ENCODE peak calls at places on chromosomes 13 and 19, in six cellular contexts. One of them, this sample, is unnamed.
A peak's percentile ranks its signal among the peaks of the same experiment; 100 is the strongest.

GRCh38 chr13:26255717-26256277 is 1.9 kb downstream of the CDK8 start:
- DNase-seq in breast epithelium: no peak
- DNase-seq in neuronal stem cell: no peak
- DNase-seq in upper lobe of right lung: no peak
- DNase-seq in aorta: no peak
- DNase-seq in stomach: no peak
- DNase-seq in this sample: no peak

GRCh38 chr13:67464154-67464553 is 234.0 kb upstream of the PCDH9 start:
- DNase-seq in breast epithelium: no peak
- DNase-seq in neuronal stem cell: no peak
- DNase-seq in upper lobe of right lung: no peak
- DNase-seq in aorta: no peak
- DNase-seq in stomach: no peak
- DNase-seq in this sample: no peak

GRCh38 chr13:114325729-114326128 is 11.4 kb downstream of the CHAMP1 start:
- DNase-seq in breast epithelium: no peak
- DNase-seq in neuronal stem cell: no peak
- DNase-seq in upper lobe of right lung: no peak
- DNase-seq in aorta: no peak
- DNase-seq in stomach: no peak
- DNase-seq in this sample: no peak

GRCh38 chr13:73338389-73338788 is 279.6 kb downstream of the KLF5 start:
- DNase-seq in breast epithelium: no peak
- DNase-seq in neuronal stem cell: no peak
- DNase-seq in upper lobe of right lung: no peak
- DNase-seq in aorta: no peak
- DNase-seq in stomach: no peak
- DNase-seq in this sample: no peak

GRCh38 chr13:22934744-22935523 is 245.8 kb upstream of the SGCG start:
- DNase-seq in breast epithelium: no peak
- DNase-seq in neuronal stem cell: no peak
- DNase-seq in upper lobe of right lung: no peak
- DNase-seq in aorta: no peak
- DNase-seq in stomach: no peak
- DNase-seq in this sample: no peak

GRCh38 chr13:72884111-72884510 is 102.2 kb downstream of the PIBF1 start:
- DNase-seq in breast epithelium: no peak
- DNase-seq in neuronal stem cell: no peak
- DNase-seq in upper lobe of right lung: no peak
- DNase-seq in aorta: no peak
- DNase-seq in stomach: no peak
- DNase-seq in this sample: no peak

GRCh38 chr19:7831452-7831851 is 1.4 kb downstream of the EVI5L start:
- DNase-seq in breast epithelium: no peak
- DNase-seq in neuronal stem cell: peak; percentile 38
- DNase-seq in upper lobe of right lung: no peak
- DNase-seq in aorta: no peak
- DNase-seq in stomach: peak; percentile 38
- DNase-seq in this sample: peak; percentile 38

GRCh38 chr13:43831088-43831487 is 44.3 kb upstream of the ENOX1 start:
- DNase-seq in breast epithelium: no peak
- DNase-seq in neuronal stem cell: no peak
- DNase-seq in upper lobe of right lung: no peak
- DNase-seq in aorta: no peak
- DNase-seq in stomach: no peak
- DNase-seq in this sample: no peak

GRCh38 chr13:46213242-46213641 is 1.5 kb downstream of the LRRC63 start:
- DNase-seq in breast epithelium: no peak
- DNase-seq in neuronal stem cell: no peak
- DNase-seq in upper lobe of right lung: no peak
- DNase-seq in aorta: no peak
- DNase-seq in stomach: no peak
- DNase-seq in this sample: no peak

GRCh38 chr13:24626449-24626848 is 53.8 kb upstream of the ATP12A start:
- DNase-seq in breast epithelium: no peak
- DNase-seq in neuronal stem cell: no peak
- DNase-seq in upper lobe of right lung: no peak
- DNase-seq in aorta: no peak
- DNase-seq in stomach: peak; percentile 17
- DNase-seq in this sample: no peak

GRCh38 chr19:49441210-49441959 is at the start of gene SLC17A7:
- DNase-seq in breast epithelium: no peak
- DNase-seq in neuronal stem cell: peak; percentile 65
- DNase-seq in upper lobe of right lung: no peak
- DNase-seq in aorta: peak; percentile 69
- DNase-seq in stomach: no peak
- DNase-seq in this sample: peak; percentile 82

GRCh38 chr19:38711726-38712153 is 32.5 kb downstream of the CAPN12 start:
- DNase-seq in breast epithelium: peak; percentile 75
- DNase-seq in neuronal stem cell: no peak
- DNase-seq in upper lobe of right lung: no peak
- DNase-seq in aorta: peak; percentile 81
- DNase-seq in stomach: no peak
- DNase-seq in this sample: no peak

GRCh38 chr13:112606125-112607001 is 18.4 kb upstream of the TUBGCP3 start:
- DNase-seq in breast epithelium: peak; percentile 73
- DNase-seq in neuronal stem cell: peak; percentile 77
- DNase-seq in upper lobe of right lung: peak; percentile 97
- DNase-seq in aorta: peak; percentile 96
- DNase-seq in stomach: peak; percentile 95
- DNase-seq in this sample: peak; percentile 99

GRCh38 chr19:4866595-4867424 is 657 bp downstream of the PLIN3 start:
- DNase-seq in breast epithelium: peak; percentile 47
- DNase-seq in neuronal stem cell: peak; percentile 47
- DNase-seq in upper lobe of right lung: peak; percentile 85
- DNase-seq in aorta: peak; percentile 83
- DNase-seq in stomach: peak; percentile 68
- DNase-seq in this sample: no peak

GRCh38 chr13:85148009-85148408 is 651.2 kb downstream of the SLITRK6 start:
- DNase-seq in breast epithelium: no peak
- DNase-seq in neuronal stem cell: peak; percentile 64
- DNase-seq in upper lobe of right lung: no peak
- DNase-seq in aorta: no peak
- DNase-seq in stomach: no peak
- DNase-seq in this sample: peak; percentile 94

GRCh38 chr19:35904312-35905068 is 2.2 kb downstream of the HCST start:
- DNase-seq in breast epithelium: no peak
- DNase-seq in neuronal stem cell: no peak
- DNase-seq in upper lobe of right lung: no peak
- DNase-seq in aorta: no peak
- DNase-seq in stomach: no peak
- DNase-seq in this sample: no peak

GRCh38 chr19:32750441-32751055 is 31.0 kb downstream of the TDRD12 start:
- DNase-seq in breast epithelium: no peak
- DNase-seq in neuronal stem cell: no peak
- DNase-seq in upper lobe of right lung: no peak
- DNase-seq in aorta: no peak
- DNase-seq in stomach: no peak
- DNase-seq in this sample: no peak

GRCh38 chr13:28609381-28609780 is 49.5 kb upstream of the POMP start:
- DNase-seq in breast epithelium: no peak
- DNase-seq in neuronal stem cell: no peak
- DNase-seq in upper lobe of right lung: no peak
- DNase-seq in aorta: no peak
- DNase-seq in stomach: no peak
- DNase-seq in this sample: no peak

GRCh38 chr13:29683041-29683440 is 87.6 kb upstream of the SLC7A1 start:
- DNase-seq in breast epithelium: no peak
- DNase-seq in neuronal stem cell: no peak
- DNase-seq in upper lobe of right lung: no peak
- DNase-seq in aorta: no peak
- DNase-seq in stomach: no peak
- DNase-seq in this sample: no peak

GRCh38 chr19:21698215-21698614 is 69.2 kb downstream of the ZNF100 start:
- DNase-seq in breast epithelium: no peak
- DNase-seq in neuronal stem cell: peak; percentile 14
- DNase-seq in upper lobe of right lung: no peak
- DNase-seq in aorta: no peak
- DNase-seq in stomach: no peak
- DNase-seq in this sample: no peak

GRCh38 chr19:49249933-49250332 is 75.1 kb downstream of the SLC6A16 start:
- DNase-seq in breast epithelium: no peak
- DNase-seq in neuronal stem cell: no peak
- DNase-seq in upper lobe of right lung: no peak
- DNase-seq in aorta: no peak
- DNase-seq in stomach: no peak
- DNase-seq in this sample: no peak

GRCh38 chr13:19382111-19382510 is 179.2 kb downstream of the TPTE2 start:
- DNase-seq in breast epithelium: no peak
- DNase-seq in neuronal stem cell: no peak
- DNase-seq in upper lobe of right lung: no peak
- DNase-seq in aorta: no peak
- DNase-seq in stomach: no peak
- DNase-seq in this sample: no peak

GRCh38 chr19:8101311-8101710 is 48.1 kb downstream of the FBN3 start:
- DNase-seq in breast epithelium: no peak
- DNase-seq in neuronal stem cell: no peak
- DNase-seq in upper lobe of right lung: no peak
- DNase-seq in aorta: no peak
- DNase-seq in stomach: no peak
- DNase-seq in this sample: no peak

GRCh38 chr19:14090509-14091085 is at the start of gene SAMD1:
- DNase-seq in breast epithelium: peak; percentile 87
- DNase-seq in neuronal stem cell: peak; percentile 54
- DNase-seq in upper lobe of right lung: peak; percentile 95
- DNase-seq in aorta: peak; percentile 95
- DNase-seq in stomach: peak; percentile 93
- DNase-seq in this sample: peak; percentile 91

DNA sequence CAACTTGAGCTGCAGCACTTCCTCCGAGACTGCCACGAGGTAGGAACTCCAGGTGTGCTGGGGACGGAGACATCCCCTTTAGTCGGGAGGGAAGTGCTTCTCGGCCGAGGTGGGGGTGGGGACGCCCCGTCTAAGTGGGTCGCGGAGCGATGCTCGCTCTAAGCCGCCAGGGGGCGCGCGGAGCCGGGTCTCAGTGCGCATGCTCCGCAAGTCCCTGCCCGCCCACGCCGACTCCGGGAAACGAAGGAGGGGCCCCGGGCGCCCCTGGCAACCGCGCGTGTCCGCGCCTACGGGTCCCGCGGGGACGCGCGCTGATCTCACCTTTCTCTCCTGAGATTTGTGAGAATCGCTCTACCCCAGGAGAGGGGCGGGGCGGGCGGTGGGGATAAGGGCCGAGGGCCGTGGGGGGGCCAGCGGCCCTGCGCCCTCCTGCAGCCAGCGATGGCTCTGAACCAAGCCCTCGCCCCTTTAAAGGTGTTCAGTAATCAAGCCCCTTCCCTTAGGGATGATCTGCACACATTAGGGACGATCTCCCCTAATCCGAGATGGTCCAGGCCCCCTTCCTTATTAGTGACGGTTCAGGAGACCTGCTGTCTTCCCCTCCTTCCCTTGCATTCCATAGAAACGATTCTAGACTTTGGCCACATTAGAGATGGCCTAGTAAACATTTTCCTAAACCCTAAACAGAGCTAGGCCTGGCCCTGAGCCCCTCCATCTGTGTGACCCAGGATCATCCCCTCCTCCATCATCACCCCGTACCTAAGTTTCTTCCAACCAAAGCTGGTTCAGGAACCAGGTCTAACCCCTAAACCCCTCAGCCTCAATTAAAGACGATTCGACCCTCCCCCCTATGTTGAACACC is 47.3 kb upstream of the SHKBP1 start:
- DNase-seq in breast epithelium: peak; percentile 77
- DNase-seq in neuronal stem cell: peak; percentile 87
- DNase-seq in upper lobe of right lung: peak; percentile 93
- DNase-seq in aorta: peak; percentile 88
- DNase-seq in stomach: peak; percentile 91
- DNase-seq in this sample: peak; percentile 94
- H3K27ac ChIP-seq in breast epithelium: peak overlapping the region; percentile 61
- H3K27ac ChIP-seq in neuronal stem cell: peak overlapping the region; percentile 56
- H3K27ac ChIP-seq in upper lobe of right lung: peak overlapping the region; percentile 6
- H3K27ac ChIP-seq in aorta: no peak overlapping the region
- H3K27ac ChIP-seq in stomach: peak overlapping the region; percentile 42
- H3K27ac ChIP-seq in this sample: peak overlapping the region; percentile 88

GRCh38 chr19:40080289-40080688 is 10.5 kb downstream of the ZNF780A start:
- DNase-seq in breast epithelium: no peak
- DNase-seq in neuronal stem cell: no peak
- DNase-seq in upper lobe of right lung: no peak
- DNase-seq in aorta: no peak
- DNase-seq in stomach: no peak
- DNase-seq in this sample: no peak

GRCh38 chr19:40078377-40078776 is 12.4 kb downstream of the ZNF780A start:
- DNase-seq in breast epithelium: no peak
- DNase-seq in neuronal stem cell: no peak
- DNase-seq in upper lobe of right lung: no peak
- DNase-seq in aorta: no peak
- DNase-seq in stomach: no peak
- DNase-seq in this sample: no peak
- H3K9me3 ChIP-seq in breast epithelium: peaks cover 15% of the 10 kb centered on the region
- H3K9me3 ChIP-seq in neuronal stem cell: peaks cover 66% of the 10 kb centered on the region
- H3K9me3 ChIP-seq in upper lobe of right lung: peaks cover 12% of the 10 kb centered on the region
- H3K9me3 ChIP-seq in aorta: peaks cover 7% of the 10 kb centered on the region
- H3K9me3 ChIP-seq in stomach: peaks cover 71% of the 10 kb centered on the region
- H3K9me3 ChIP-seq in this sample: no peaks in the 10 kb centered on the region

DNA sequence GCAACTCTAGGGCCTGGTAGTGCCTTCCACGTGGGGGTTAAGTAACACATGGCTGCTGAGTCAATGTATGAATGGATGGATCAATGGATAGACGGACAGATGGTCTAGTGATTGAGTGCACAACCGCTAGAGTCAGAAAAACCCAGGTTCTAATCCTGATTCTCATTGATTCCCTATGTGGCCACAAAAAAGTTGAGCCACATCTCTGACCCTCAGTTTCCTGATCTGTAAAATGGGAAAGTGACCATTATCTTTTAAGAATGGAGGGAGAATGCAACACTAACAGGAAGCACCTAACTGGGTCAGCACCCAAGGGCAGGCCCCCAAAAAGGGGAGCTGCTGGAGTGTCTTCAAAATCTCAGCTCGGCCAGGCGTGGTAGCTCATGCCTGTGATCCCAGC is 2.6 kb downstream of the SMIM7 start:
- DNase-seq in breast epithelium: no peak
- DNase-seq in neuronal stem cell: no peak
- DNase-seq in upper lobe of right lung: no peak
- DNase-seq in aorta: no peak
- DNase-seq in stomach: no peak
- DNase-seq in this sample: no peak
- H3K36me3 ChIP-seq in breast epithelium: no peaks in the 10 kb centered on the region
- H3K36me3 ChIP-seq in neuronal stem cell: peaks cover 67% of the 10 kb centered on the region
- H3K36me3 ChIP-seq in upper lobe of right lung: peaks cover 66% of the 10 kb centered on the region
- H3K36me3 ChIP-seq in aorta: peaks cover 2% of the 10 kb centered on the region
- H3K36me3 ChIP-seq in stomach: peaks cover 61% of the 10 kb centered on the region
- H3K36me3 ChIP-seq in this sample: peaks cover 56% of the 10 kb centered on the region

GRCh38 chr13:109162248-109163051 is 533.0 kb downstream of the MYO16 start:
- DNase-seq in breast epithelium: no peak
- DNase-seq in neuronal stem cell: no peak
- DNase-seq in upper lobe of right lung: no peak
- DNase-seq in aorta: no peak
- DNase-seq in stomach: no peak
- DNase-seq in this sample: no peak

GRCh38 chr13:109160357-109160756 is 530.9 kb downstream of the MYO16 start:
- DNase-seq in breast epithelium: no peak
- DNase-seq in neuronal stem cell: no peak
- DNase-seq in upper lobe of right lung: no peak
- DNase-seq in aorta: no peak
- DNase-seq in stomach: no peak
- DNase-seq in this sample: no peak

GRCh38 chr13:109160887-109161669 is 531.7 kb downstream of the MYO16 start:
- DNase-seq in breast epithelium: no peak
- DNase-seq in neuronal stem cell: no peak
- DNase-seq in upper lobe of right lung: no peak
- DNase-seq in aorta: no peak
- DNase-seq in stomach: no peak
- DNase-seq in this sample: no peak

GRCh38 chr13:109165417-109165904 is 536.0 kb downstream of the MYO16 start:
- DNase-seq in breast epithelium: no peak
- DNase-seq in neuronal stem cell: no peak
- DNase-seq in upper lobe of right lung: no peak
- DNase-seq in aorta: no peak
- DNase-seq in stomach: no peak
- DNase-seq in this sample: no peak

GRCh38 chr13:109163052-109163413 is 533.6 kb downstream of the MYO16 start:
- DNase-seq in breast epithelium: no peak
- DNase-seq in neuronal stem cell: no peak
- DNase-seq in upper lobe of right lung: no peak
- DNase-seq in aorta: no peak
- DNase-seq in stomach: no peak
- DNase-seq in this sample: no peak
- H3K27ac ChIP-seq in breast epithelium: no peak overlapping the region
- H3K27ac ChIP-seq in neuronal stem cell: no peak overlapping the region
- H3K27ac ChIP-seq in upper lobe of right lung: no peak overlapping the region
- H3K27ac ChIP-seq in aorta: no peak overlapping the region
- H3K27ac ChIP-seq in stomach: no peak overlapping the region
- H3K27ac ChIP-seq in this sample: no peak overlapping the region